ENCODE peak calls at places on chromosomes 3 and 15, in seven cellular contexts. P is activated T-helper 1 cell treated with Interleukin-2 at 50 U/mL for 16 hours, G is AML-193, J is H54, Q is iPS-NIHi11, T is EL, M is NCI-H345. A is an unnamed sample.

GRCh38 chr3:16272588-16272987 is 7.6 kb downstream of the OXNAD1 start:
- DNase-seq in P (no peak), G (no peak), J (no peak), Q (no peak), T (no peak), M (no peak), A (no peak)

GRCh38 chr3:181901626-181902025 is 189.9 kb downstream of the SOX2 start:
- DNase-seq in P (no peak), G (no peak), J (no peak), Q (no peak), T (no peak), M (no peak), A (no peak)

GRCh38 chr15:40087991-40088928 is 20.4 kb downstream of the BMF start:
- DNase-seq in P (no peak), G (no peak), J (no peak), Q (no peak), T (no peak), M (no peak), A (no peak)

GRCh38 chr15:45521596-45522167 is 873 bp downstream of the SLC30A4 start:
- DNase-seq in P (no peak), G (peak; percentile 38), J (no peak), Q (no peak), T (peak; percentile 8), M (no peak), A (no peak)

GRCh38 chr3:5463986-5464385 is 276.5 kb downstream of the EDEM1 start:
- DNase-seq in P (no peak), G (no peak), J (no peak), Q (no peak), T (no peak), M (no peak), A (no peak)

GRCh38 chr15:91268510-91268909 is 168.5 kb downstream of the SV2B start:
- DNase-seq in P (no peak), G (no peak), J (no peak), Q (peak; percentile 48), T (peak; percentile 3), M (no peak), A (no peak)

GRCh38 chr3:94032187-94032586 is 3.8 kb upstream of the STX19 start:
- DNase-seq in P (no peak), G (no peak), J (no peak), Q (no peak), T (peak; percentile 31), M (no peak), A (no peak)

GRCh38 chr3:26984601-26985000 is 362.0 kb downstream of the LRRC3B start:
- DNase-seq in P (no peak), G (no peak), J (no peak), Q (no peak), T (no peak), M (no peak), A (no peak)

GRCh38 chr3:160343132-160343531 is 55.9 kb downstream of the IFT80 start:
- DNase-seq in P (no peak), G (peak; percentile 77), J (no peak), Q (no peak), T (peak; percentile 16), M (no peak), A (no peak)

GRCh38 chr3:113211370-113212154 is at the start of gene BOC:
- DNase-seq in P (no peak), G (no peak), J (peak; percentile 52), Q (peak; percentile 85), T (peak; percentile 81), M (no peak), A (no peak)

GRCh38 chr3:24305795-24306467 is 188.7 kb downstream of the THRB start:
- DNase-seq in P (no peak), G (no peak), J (no peak), Q (peak; percentile 69), T (no peak), M (no peak), A (no peak)

GRCh38 chr3:97863775-97864174 is 42.0 kb downstream of the CRYBG3 start:
- DNase-seq in P (no peak), G (no peak), J (no peak), Q (no peak), T (no peak), M (no peak), A (no peak)

GRCh38 chr15:67685008-67685599 is 140.2 kb upstream of the SKOR1 start:
- DNase-seq in P (no peak), G (peak; percentile 6), J (no peak), Q (no peak), T (peak; percentile 32), M (peak; percentile 3), A (no peak)

GRCh38 chr3:12479919-12480425 is 4.3 kb upstream of the TSEN2 start:
- DNase-seq in P (no peak), G (peak; percentile 73), J (peak; percentile 46), Q (peak; percentile 83), T (peak; percentile 54), M (peak; percentile 29), A (no peak)

GRCh38 chr3:192275741-192276355 is 451.5 kb downstream of the FGF12 start:
- DNase-seq in P (no peak), G (no peak), J (no peak), Q (no peak), T (peak; percentile 13), M (no peak), A (no peak)

GRCh38 chr3:133706033-133706432 is 40.2 kb upstream of the TF start:
- DNase-seq in P (no peak), G (no peak), J (no peak), Q (no peak), T (no peak), M (no peak), A (no peak)

GRCh38 chr3:46853441-46854410 is 9.5 kb downstream of the MYL3 start:
- DNase-seq in P (no peak), G (no peak), J (no peak), Q (no peak), T (no peak), M (no peak), A (peak; percentile 4)

GRCh38 chr15:29270169-29270955 is 740 bp upstream of the NSMCE3 start:
- DNase-seq in P (no peak), G (peak; percentile 35), J (no peak), Q (no peak), T (peak; percentile 58), M (no peak), A (no peak)

GRCh38 chr3:142680710-142681109 is 43.1 kb upstream of the TRPC1 start:
- DNase-seq in P (no peak), G (no peak), J (no peak), Q (peak; percentile 11), T (no peak), M (no peak), A (no peak)

GRCh38 chr3:83894223-83894622 is 1064.6 kb upstream of the CADM2 start:
- DNase-seq in P (no peak), G (no peak), J (no peak), Q (no peak), T (no peak), M (no peak), A (no peak)

GRCh38 chr3:184240384-184241140 is 8.2 kb downstream of the ALG3 start:
- DNase-seq in P (no peak), G (peak; percentile 55), J (no peak), Q (peak; percentile 78), T (peak; percentile 28), M (no peak), A (no peak)

GRCh38 chr15:43930556-43930955 is 103.8 kb downstream of the WDR76 start:
- DNase-seq in P (no peak), G (no peak), J (no peak), Q (no peak), T (no peak), M (no peak), A (no peak)

GRCh38 chr3:183577336-183577735 is 21.8 kb upstream of the KLHL6 start:
- DNase-seq in P (no peak), G (no peak), J (no peak), Q (no peak), T (no peak), M (peak; percentile 23), A (no peak)

GRCh38 chr3:175149675-175150074 is 290.5 kb downstream of the NAALADL2 start:
- DNase-seq in P (no peak), G (no peak), J (no peak), Q (no peak), T (no peak), M (peak; percentile 96), A (no peak)

GRCh38 chr15:85563328-85563727 is 182.9 kb downstream of the AKAP13 start:
- DNase-seq in P (no peak), G (no peak), J (no peak), Q (no peak), T (peak; percentile 7), M (no peak), A (no peak)

GRCh38 chr3:124860599-124860998 is 26.6 kb downstream of the ITGB5 start:
- DNase-seq in P (no peak), G (no peak), J (peak; percentile 68), Q (peak; percentile 60), T (peak; percentile 98), M (no peak), A (no peak)

GRCh38 chr3:132001036-132001435 is 33.8 kb downstream of the CPNE4 start:
- DNase-seq in P (no peak), G (no peak), J (no peak), Q (no peak), T (no peak), M (no peak), A (no peak)

GRCh38 chr15:70217246-70218160 is 119.8 kb upstream of the TLE3 start:
- DNase-seq in P (no peak), G (no peak), J (no peak), Q (no peak), T (no peak), M (peak; percentile 10), A (no peak)

GRCh38 chr15:56996746-56997470 is 78.5 kb downstream of the TCF12 start:
- DNase-seq in P (no peak), G (no peak), J (no peak), Q (no peak), T (peak; percentile 60), M (no peak), A (no peak)

GRCh38 chr15:57611938-57612337 is 20.2 kb downstream of the MYZAP start:
- DNase-seq in P (no peak), G (no peak), J (no peak), Q (peak; percentile 38), T (peak; percentile 20), M (no peak), A (no peak)

GRCh38 chr3:35528728-35529127 is 110.6 kb upstream of the ARPP21 start:
- DNase-seq in P (no peak), G (no peak), J (no peak), Q (no peak), T (no peak), M (no peak), A (no peak)

GRCh38 chr3:123535580-123535979 is 49.3 kb downstream of the HACD2 start:
- DNase-seq in P (no peak), G (no peak), J (no peak), Q (no peak), T (peak; percentile 80), M (no peak), A (no peak)

GRCh38 chr3:107271787-107272387 is 105.4 kb upstream of the CCDC54 start:
- DNase-seq in P (no peak), G (peak; percentile 81), J (no peak), Q (peak; percentile 33), T (peak; percentile 49), M (peak; percentile 16), A (no peak)

A was measured in T-helper 17 cell.